ENCODE peak calls at places on chromosome 10, in six cellular contexts. S is upper lobe of right lung, J is neural progenitor cell, M is stomach, K is astrocyte of the spinal cord, E is AG04449. V is an unnamed sample.

GRCh38 chr10:11551915-11552602 is 59.4 kb downstream of the USP6NL start:
- DNase-seq in S (no peak), J (no peak), M (no peak), K (peak), E (peak), V (no peak)

GRCh38 chr10:88971668-88972067 is 18.9 kb upstream of the FAS start:
- DNase-seq in S (no peak), J (no peak), M (no peak), K (no peak), E (no peak), V (no peak)

GRCh38 chr10:65570143-65571010 is 1355.5 kb upstream of the LRRTM3 start:
- DNase-seq in S (peak), J (peak), M (peak), K (peak), E (no peak), V (peak)

GRCh38 chr10:68333452-68333851 is 724 bp upstream of the PBLD start:
- DNase-seq in S (no peak), J (no peak), M (no peak), K (no peak), E (no peak), V (no peak)

GRCh38 chr10:11150255-11150731 is 132.6 kb downstream of the CELF2 start:
- DNase-seq in S (no peak), J (no peak), M (no peak), K (no peak), E (no peak), V (peak)

GRCh38 chr10:51422311-51423120 is 276.9 kb downstream of the CSTF2T start:
- DNase-seq in S (no peak), J (peak), M (peak), K (peak), E (peak), V (peak)

GRCh38 chr10:132595021-132595420 is 57.4 kb downstream of the INPP5A start:
- DNase-seq in S (no peak), J (no peak), M (no peak), K (no peak), E (no peak), V (no peak)

GRCh38 chr10:31467791-31468535 is 148.9 kb downstream of the ZEB1 start:
- DNase-seq in S (peak), J (peak), M (peak), K (no peak), E (no peak), V (peak)

GRCh38 chr10:15324611-15325010 is 46.5 kb downstream of the FAM171A1 start:
- DNase-seq in S (no peak), J (no peak), M (no peak), K (peak), E (no peak), V (no peak)

GRCh38 chr10:73333202-73333601 is 25.5 kb downstream of the CFAP70 start:
- DNase-seq in S (no peak), J (no peak), M (no peak), K (no peak), E (no peak), V (no peak)

GRCh38 chr10:79244841-79245504 is 102.3 kb upstream of the PPIF start:
- DNase-seq in S (no peak), J (no peak), M (no peak), K (no peak), E (no peak), V (no peak)

GRCh38 chr10:19119191-19119590 is 70.6 kb downstream of the MALRD1 start:
- DNase-seq in S (no peak), J (peak), M (no peak), K (no peak), E (no peak), V (no peak)

GRCh38 chr10:44911081-44911540 is at the start of gene TMEM72:
- DNase-seq in S (peak), J (peak), M (peak), K (no peak), E (no peak), V (peak)

GRCh38 chr10:78464118-78464855 is 430.6 kb downstream of the RPS24 start:
- DNase-seq in S (no peak), J (no peak), M (peak), K (no peak), E (no peak), V (no peak)

GRCh38 chr10:1870491-1870890 is 133.2 kb upstream of the ADARB2 start:
- DNase-seq in S (no peak), J (no peak), M (no peak), K (no peak), E (no peak), V (no peak)

GRCh38 chr10:126392469-126392868 is 4.2 kb upstream of the ADAM12 start:
- DNase-seq in S (no peak), J (no peak), M (no peak), K (no peak), E (no peak), V (no peak)

GRCh38 chr10:132970641-132971438 is 28.5 kb upstream of the CFAP46 start:
- DNase-seq in S (peak), J (no peak), M (no peak), K (no peak), E (no peak), V (no peak)

GRCh38 chr10:1324914-1325313 is 268.7 kb downstream of the WDR37 start:
- DNase-seq in S (no peak), J (no peak), M (no peak), K (no peak), E (no peak), V (no peak)

GRCh38 chr10:52525761-52526160 is 211.7 kb downstream of the DKK1 start:
- DNase-seq in S (no peak), J (no peak), M (no peak), K (peak), E (peak), V (no peak)

GRCh38 chr10:21329995-21330627 is 195.4 kb downstream of the SKIDA1 start:
- DNase-seq in S (no peak), J (no peak), M (no peak), K (peak), E (peak), V (peak)

GRCh38 chr10:98031440-98031839 is 1.0 kb upstream of the CRTAC1 start:
- DNase-seq in S (no peak), J (no peak), M (no peak), K (no peak), E (no peak), V (no peak)

GRCh38 chr10:29353291-29353690 is 64.4 kb downstream of the LYZL1 start:
- DNase-seq in S (no peak), J (no peak), M (no peak), K (no peak), E (no peak), V (no peak)

GRCh38 chr10:88974012-88974411 is 16.6 kb upstream of the FAS start:
- DNase-seq in S (no peak), J (no peak), M (no peak), K (peak), E (no peak), V (no peak)

GRCh38 chr10:110916554-110917346 is 2.2 kb downstream of the BBIP1 start:
- DNase-seq in S (no peak), J (no peak), M (no peak), K (peak), E (peak), V (peak)

GRCh38 chr10:110918633-110919348 is at the start of gene BBIP1:
- DNase-seq in S (no peak), J (no peak), M (no peak), K (peak), E (peak), V (no peak)

GRCh38 chr10:110919971-110920881 is 822 bp downstream of the SHOC2 start:
- DNase-seq in S (peak), J (peak), M (no peak), K (peak), E (no peak), V (peak)

GRCh38 chr10:110919349-110919931 is at the start of gene SHOC2:
- DNase-seq in S (peak), J (peak), M (peak), K (no peak), E (no peak), V (peak)

GRCh38 chr10:110918269-110918632 is 729 bp downstream of the BBIP1 start:
- DNase-seq in S (peak), J (peak), M (peak), K (peak), E (peak), V (peak)
- TF ChIP-seq CTCF in S (peak), J (no peak), M (no peak), K (no peak), E (no peak), V (peak)

DNA sequence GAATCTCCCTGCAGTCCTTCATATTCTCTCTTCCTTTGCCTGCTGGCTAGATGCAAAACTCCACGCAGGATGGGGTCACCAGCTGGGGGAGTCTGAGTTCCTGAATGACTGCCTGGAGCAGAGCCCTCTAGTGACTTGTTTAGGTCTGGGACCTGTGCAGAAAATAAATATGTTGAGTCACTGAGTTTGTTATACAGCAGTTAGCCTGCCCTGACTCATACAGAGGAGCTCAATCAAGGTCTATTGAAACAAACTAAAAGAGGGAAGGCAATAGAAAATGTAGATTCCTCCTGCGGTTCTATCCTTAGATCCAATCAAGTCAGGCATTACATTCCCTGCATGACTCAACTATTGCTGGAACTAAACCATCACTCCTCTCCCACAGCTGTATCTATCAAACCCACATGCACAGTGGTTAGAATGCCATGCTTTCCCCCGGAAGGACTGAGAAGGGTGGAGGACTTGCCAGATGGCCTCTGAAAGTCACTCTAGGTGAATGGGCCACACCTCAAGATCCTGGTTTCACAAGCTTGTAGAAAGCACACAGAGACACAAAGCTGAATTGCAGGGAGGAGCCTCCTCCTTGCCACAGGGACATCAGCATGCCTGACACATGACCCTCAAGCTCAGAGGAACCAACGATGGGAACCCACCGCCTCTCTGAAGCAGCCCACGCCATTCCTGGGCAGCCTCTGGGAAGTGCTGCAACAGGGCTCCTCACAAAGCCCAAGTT is 73.9 kb downstream of the SH3PXD2A start:
- DNase-seq in S (no peak), J (peak), M (no peak), K (peak), E (peak), V (no peak)
- TF ChIP-seq CTCF in S (no peak), J (peak), M (no peak), K (peak), E (peak), V (no peak)

DNA sequence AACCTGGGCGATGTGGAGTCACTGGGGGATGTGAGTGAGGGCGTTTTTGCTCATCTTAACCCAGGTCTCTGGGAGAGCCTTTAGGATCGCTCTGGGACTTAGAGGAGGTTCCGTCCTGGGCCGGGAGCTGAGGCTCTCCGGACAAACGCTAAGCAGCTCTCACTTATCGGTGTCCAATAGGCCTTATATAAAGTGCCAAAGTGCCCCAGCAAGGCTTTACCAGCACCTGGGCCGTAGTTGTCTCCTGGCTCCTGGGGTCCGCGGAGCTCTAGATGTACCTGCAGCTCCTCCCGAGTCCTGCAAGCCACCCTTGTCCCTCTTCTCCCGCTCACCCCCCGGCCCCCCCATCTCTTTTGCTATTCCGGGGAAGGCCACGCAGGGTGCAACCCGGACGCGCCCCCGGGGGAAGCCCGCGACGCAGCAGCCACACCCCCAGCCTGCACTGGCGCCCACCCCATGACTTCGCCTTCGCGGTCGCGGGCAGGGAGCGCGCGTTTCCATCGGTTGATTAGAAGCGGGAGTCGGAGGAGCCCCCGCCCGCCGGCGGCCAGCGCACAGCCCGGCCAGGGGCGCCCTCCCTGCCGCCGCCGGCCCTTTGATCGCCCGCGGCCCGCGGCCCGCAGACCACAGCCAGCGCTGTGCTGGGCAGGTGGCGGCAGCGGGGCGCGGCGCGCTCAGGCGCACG is 160.3 kb upstream of the MKI67 start:
- DNase-seq in S (no peak), J (peak), M (no peak), K (no peak), E (no peak), V (no peak)
- TF ChIP-seq CTCF in S (no peak), J (no peak), M (no peak), K (no peak), E (no peak), V (no peak)

GRCh38 chr10:80542053-80542452 is 4.4 kb downstream of the SH2D4B start:
- DNase-seq in S (no peak), J (no peak), M (no peak), K (no peak), E (peak), V (no peak)
- TF ChIP-seq CTCF in S (no peak), J (no peak), M (no peak), K (no peak), E (no peak), V (no peak)

GRCh38 chr10:75904499-75905283 is 473.3 kb downstream of the LRMDA start:
- DNase-seq in S (no peak), J (peak), M (peak), K (no peak), E (no peak), V (no peak)

GRCh38 chr10:75911426-75911825 is 480.0 kb downstream of the LRMDA start:
- DNase-seq in S (no peak), J (no peak), M (no peak), K (no peak), E (no peak), V (no peak)

GRCh38 chr10:75910032-75910431 is 478.6 kb downstream of the LRMDA start:
- DNase-seq in S (no peak), J (no peak), M (no peak), K (peak), E (no peak), V (no peak)
- TF ChIP-seq CTCF in S (peak), J (peak), M (peak), K (peak), E (no peak), V (peak)

GRCh38 chr10:127715782-127716378 is 21.1 kb upstream of the FOXI2 start:
- DNase-seq in S (no peak), J (peak), M (no peak), K (peak), E (no peak), V (no peak)
- TF ChIP-seq CTCF in S (peak), J (peak), M (no peak), K (peak), E (no peak), V (no peak)

V was measured in thyroid gland.